ENCODE peak calls at places on chromosomes 4 and X, in ten cellular contexts. P is fibroblast of lung; U is GOT3; Z is neuronal stem cell; A is fibroblast of the aortic adventitia; J is activated T-cell treated with anti-CD3 and anti-CD28 coated beads, Interleukin-2, amount 50 U/mL, for 24 hours; V is psoas muscle; N is KBM-7; K is heart left ventricle; Y is tibial artery. I is an unnamed sample.

GRCh38 chrX:69505772-69506616 is 1.9 kb downstream of the NALF2 start:
- DNase-seq in P (no peak), U (no peak), Z (no peak), A (no peak), J (no peak), V (no peak), N (peak; percentile 35), K (no peak), Y (no peak), I (no peak)

GRCh38 chr4:166282081-166282770 is 409.2 kb downstream of the TLL1 start:
- DNase-seq in P (no peak), U (no peak), Z (no peak), A (no peak), J (no peak), V (no peak), N (no peak), K (no peak), Y (no peak), I (no peak)

GRCh38 chr4:107203733-107204132 is 167.6 kb upstream of the DKK2 start:
- DNase-seq in P (no peak), U (no peak), Z (no peak), A (no peak), J (no peak), V (no peak), N (no peak), K (no peak), Y (no peak), I (no peak)

GRCh38 chr4:95637047-95637600 is 88.4 kb upstream of the UNC5C start:
- DNase-seq in P (peak; percentile 15), U (no peak), Z (peak; percentile 8), A (peak; percentile 0), J (no peak), V (no peak), N (no peak), K (no peak), Y (no peak), I (peak; percentile 61)

GRCh38 chrX:115367455-115367854 is 77.9 kb downstream of the LUZP4 start:
- DNase-seq in P (peak; percentile 80), U (no peak), Z (no peak), A (peak; percentile 39), J (no peak), V (no peak), N (no peak), K (no peak), Y (no peak), I (no peak)

GRCh38 chr4:15234101-15234500 is 193.7 kb upstream of the C1QTNF7 start:
- DNase-seq in P (peak; percentile 87), U (peak; percentile 16), Z (no peak), A (peak; percentile 50), J (no peak), V (no peak), N (no peak), K (no peak), Y (no peak), I (no peak)

GRCh38 chr4:156294577-156294976 is 340.9 kb upstream of the CTSO start:
- DNase-seq in P (peak; percentile 96), U (no peak), Z (peak; percentile 4), A (peak; percentile 87), J (no peak), V (no peak), N (peak; percentile 75), K (peak; percentile 22), Y (no peak), I (peak; percentile 31)

GRCh38 chrX:79259073-79259689 is 108.0 kb downstream of the ITM2A start:
- DNase-seq in P (no peak), U (no peak), Z (no peak), A (no peak), J (peak; percentile 32), V (no peak), N (peak; percentile 97), K (peak; percentile 21), Y (no peak), I (no peak)

GRCh38 chrX:10486373-10486772 is 134.0 kb downstream of the MID1 start:
- DNase-seq in P (peak; percentile 81), U (no peak), Z (no peak), A (peak; percentile 75), J (no peak), V (peak; percentile 6), N (no peak), K (peak; percentile 29), Y (no peak), I (no peak)

GRCh38 chr4:89416968-89417367 is 109.4 kb upstream of the GPRIN3 start:
- DNase-seq in P (no peak), U (no peak), Z (no peak), A (no peak), J (no peak), V (no peak), N (no peak), K (no peak), Y (no peak), I (no peak)

GRCh38 chr4:26320159-26320452 is 708 bp upstream of the RBPJ start:
- DNase-seq in P (no peak), U (no peak), Z (no peak), A (peak; percentile 37), J (no peak), V (no peak), N (no peak), K (no peak), Y (no peak), I (no peak)